ENCODE peak calls at places on chromosomes 4 and X, in nine cellular contexts. H, O, M, W, D, K, C, G and T are unnamed samples.
A peak's percentile ranks its signal among the peaks of the same experiment; 100 is the strongest.

GRCh38 chrX:115232933-115233496 is 881 bp downstream of the LRCH2 start:
- DNase-seq in H (no peak), O (no peak), M (no peak), W (no peak), D (no peak), K (no peak), C (no peak), G (no peak), T (no peak)

GRCh38 chrX:12401252-12401651 is 263.0 kb downstream of the FRMPD4 start:
- DNase-seq in H (no peak), O (no peak), M (no peak), W (no peak), D (no peak), K (no peak), C (no peak), G (no peak), T (no peak)

GRCh38 chr4:168139336-168139735 is 47.0 kb downstream of the ANXA10 start:
- DNase-seq in H (peak; percentile 79), O (no peak), M (no peak), W (no peak), D (no peak), K (no peak), C (no peak), G (no peak), T (no peak)

GRCh38 chr4:70705146-70705855 is 16.5 kb upstream of the RUFY3 start:
- DNase-seq in H (peak; percentile 46), O (peak; percentile 65), M (peak; percentile 82), W (peak; percentile 77), D (peak; percentile 43), K (peak; percentile 92), C (peak; percentile 62), G (peak; percentile 61), T (no peak)

GRCh38 chr4:66052426-66052825 is 382.1 kb upstream of the EPHA5 start:
- DNase-seq in H (no peak), O (no peak), M (no peak), W (no peak), D (no peak), K (no peak), C (no peak), G (no peak), T (no peak)

GRCh38 chr4:37510626-37511025 is 175.6 kb downstream of the RELL1 start:
- DNase-seq in H (no peak), O (no peak), M (no peak), W (no peak), D (no peak), K (no peak), C (no peak), G (no peak), T (no peak)

GRCh38 chr4:1072830-1073446 is 40.4 kb downstream of the RNF212 start:
- DNase-seq in H (peak; percentile 53), O (peak; percentile 46), M (peak; percentile 95), W (peak; percentile 81), D (peak; percentile 65), K (no peak), C (peak; percentile 36), G (peak; percentile 81), T (no peak)

GRCh38 chr4:101042847-101043246 is 304.5 kb downstream of the PPP3CA start:
- DNase-seq in H (no peak), O (no peak), M (no peak), W (no peak), D (no peak), K (no peak), C (no peak), G (no peak), T (no peak)

GRCh38 chr4:173009129-173009823 is 159.3 kb upstream of the GALNT7 start:
- DNase-seq in H (peak; percentile 76), O (no peak), M (no peak), W (no peak), D (no peak), K (no peak), C (no peak), G (no peak), T (no peak)

GRCh38 chr4:138242830-138243149 is 641 bp upstream of the SLC7A11 start:
- DNase-seq in H (no peak), O (no peak), M (no peak), W (no peak), D (no peak), K (no peak), C (no peak), G (no peak), T (no peak)

GRCh38 chr4:138239496-138239895 is 2.7 kb downstream of the SLC7A11 start:
- DNase-seq in H (no peak), O (no peak), M (no peak), W (no peak), D (no peak), K (no peak), C (no peak), G (no peak), T (no peak)

GRCh38 chr4:138241281-138242075 is 671 bp downstream of the SLC7A11 start:
- DNase-seq in H (peak; percentile 38), O (no peak), M (peak; percentile 44), W (no peak), D (no peak), K (no peak), C (no peak), G (peak; percentile 51), T (no peak)

GRCh38 chr4:138243369-138243768 is 1.2 kb upstream of the SLC7A11 start:
- DNase-seq in H (no peak), O (no peak), M (no peak), W (no peak), D (no peak), K (no peak), C (no peak), G (no peak), T (no peak)

GRCh38 chr4:138242076-138242829 is at the start of gene SLC7A11:
- DNase-seq in H (peak; percentile 100), O (peak; percentile 54), M (peak; percentile 97), W (peak; percentile 83), D (peak; percentile 20), K (no peak), C (peak; percentile 72), G (peak; percentile 85), T (peak; percentile 8)
- TF ChIP-seq POLR2A in H (peak; percentile 95), O (no peak), M (peak; percentile 60), W (peak; percentile 78), D (peak; percentile 30), K (no peak), C (no peak), G (peak; percentile 88), T (no peak)

DNA sequence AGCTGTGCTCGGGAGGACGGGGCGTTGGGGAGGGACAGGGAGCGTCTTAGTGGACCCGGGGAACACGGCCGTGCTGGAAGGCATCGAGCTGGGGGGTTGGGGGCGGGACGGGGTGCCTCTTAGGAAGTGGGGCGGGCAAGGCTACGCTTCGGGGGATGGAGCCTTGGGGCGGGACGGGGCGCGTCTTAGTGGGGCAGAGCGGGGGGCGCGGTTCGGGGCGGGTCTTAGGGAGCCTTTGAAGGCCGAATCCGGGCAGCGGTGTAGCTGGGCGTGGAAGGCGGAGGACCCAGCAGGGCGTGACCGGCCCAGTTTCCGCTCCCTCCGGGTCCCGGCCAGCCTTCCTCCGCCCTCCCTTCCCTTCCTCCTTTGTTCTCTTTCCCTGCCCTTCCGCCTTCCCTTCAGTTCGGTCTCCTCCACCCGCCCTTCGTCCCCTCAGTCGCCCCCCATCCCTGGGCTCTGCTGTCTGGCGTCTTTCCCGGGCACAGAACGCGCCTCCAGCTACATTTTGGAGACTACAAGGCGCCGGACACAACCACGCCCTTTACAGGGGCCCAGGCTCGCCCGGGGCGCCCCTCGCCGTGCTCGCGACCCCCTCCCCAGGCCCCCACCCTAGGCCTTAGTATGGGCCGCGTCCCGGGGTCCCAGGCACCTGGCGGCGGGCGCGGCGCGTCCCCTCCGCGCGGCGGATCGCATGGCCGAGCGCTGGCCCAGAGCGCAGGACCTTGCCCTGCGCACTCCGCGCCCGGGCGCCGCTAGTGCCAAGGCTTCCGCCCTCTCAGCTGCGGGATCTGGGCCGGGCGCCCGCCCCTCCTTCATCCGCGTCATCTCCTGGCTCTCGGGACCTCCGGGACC is at the start of gene ARSD:
- DNase-seq in H (peak; percentile 86), O (peak; percentile 82), M (peak; percentile 84), W (peak; percentile 94), D (peak; percentile 73), K (peak; percentile 96), C (peak; percentile 78), G (peak; percentile 91), T (peak; percentile 75)
- TF ChIP-seq POLR2A in H (peak; percentile 86), O (peak; percentile 33), M (no peak), W (peak; percentile 80), D (peak; percentile 65), K (peak; percentile 78), C (peak; percentile 62), G (peak; percentile 98), T (peak; percentile 53)

DNA sequence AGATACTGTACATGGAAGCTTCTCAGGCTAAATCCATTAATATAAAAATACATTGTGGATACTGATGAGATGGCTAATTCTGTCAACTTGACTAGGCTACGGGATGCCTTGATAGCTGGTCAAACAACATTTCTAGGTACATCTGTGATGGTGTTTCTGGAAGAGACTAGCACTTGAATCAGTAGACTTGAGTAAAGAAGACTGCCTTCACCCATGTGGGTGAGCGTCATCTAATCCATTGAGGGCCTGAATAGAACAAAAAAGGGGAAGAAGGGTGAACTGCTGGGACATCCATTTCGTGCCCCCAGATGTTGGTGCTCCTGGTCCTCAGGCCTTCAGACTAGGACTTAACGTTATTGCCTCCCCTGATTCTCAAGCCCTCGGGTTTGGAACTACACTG is 3.7 kb upstream of the SRP72 start:
- DNase-seq in H (no peak), O (no peak), M (peak; percentile 57), W (no peak), D (no peak), K (no peak), C (no peak), G (no peak), T (no peak)
- TF ChIP-seq POLR2A in H (no peak), O (no peak), M (no peak), W (no peak), D (no peak), K (no peak), C (no peak), G (no peak), T (no peak)

GRCh38 chrX:153782324-153782723 is 1.5 kb downstream of the SRPK3 start:
- DNase-seq in H (no peak), O (no peak), M (peak; percentile 45), W (no peak), D (no peak), K (no peak), C (no peak), G (no peak), T (no peak)

GRCh38 chrX:153781428-153782047 is 697 bp downstream of the SRPK3 start:
- DNase-seq in H (no peak), O (no peak), M (no peak), W (no peak), D (no peak), K (no peak), C (no peak), G (no peak), T (no peak)

GRCh38 chrX:153783378-153784013 is 2.7 kb downstream of the SRPK3 start:
- DNase-seq in H (no peak), O (no peak), M (no peak), W (no peak), D (no peak), K (no peak), C (no peak), G (no peak), T (no peak)

GRCh38 chrX:153784325-153784967 is 3.6 kb downstream of the SRPK3 start:
- DNase-seq in H (no peak), O (no peak), M (no peak), W (no peak), D (no peak), K (no peak), C (no peak), G (no peak), T (no peak)

DNA sequence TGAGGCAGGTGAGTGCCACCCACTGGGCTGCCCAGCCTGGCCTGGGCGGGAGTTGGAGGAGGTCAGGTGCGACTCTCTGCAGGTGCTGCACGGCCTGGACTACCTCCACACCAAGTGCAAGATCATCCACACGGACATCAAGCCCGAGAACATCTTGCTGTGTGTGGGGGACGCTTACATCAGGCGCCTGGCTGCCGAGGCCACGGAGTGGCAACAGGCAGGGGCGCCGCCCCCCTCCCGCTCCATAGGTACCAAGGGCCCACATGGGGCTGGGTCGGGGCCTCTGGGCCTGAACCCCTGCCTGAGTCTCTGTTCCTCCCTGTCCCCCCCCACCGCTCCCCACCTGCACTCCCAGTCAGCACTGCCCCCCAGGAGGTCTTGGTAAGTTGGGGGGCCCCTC is 2.0 kb downstream of the SRPK3 start:
- DNase-seq in H (no peak), O (no peak), M (no peak), W (no peak), D (no peak), K (no peak), C (no peak), G (no peak), T (no peak)
- TF ChIP-seq POLR2A in H (no peak), O (no peak), M (no peak), W (no peak), D (no peak), K (no peak), C (no peak), G (no peak), T (no peak)